ENCODE peak calls at places on chromosome 10, in ten cellular contexts. One of them, this sample, is unnamed. For H3K4me1, the result is how much of the 10 kb centered on the place peaks cover.

GRCh38 chr10:102945989-102946388 is 27.9 kb downstream of the CNNM2 start:
- DNase-seq in heart right ventricle: no peak
- DNase-seq in ovary: no peak
- DNase-seq in adrenal gland: no peak
- DNase-seq in neural progenitor cell: no peak
- DNase-seq in left ventricle myocardium inferior: no peak
- DNase-seq in kidney: no peak
- DNase-seq in H9: no peak
- DNase-seq in right cardiac atrium: no peak
- DNase-seq in BE2C: no peak
- DNase-seq in this sample: no peak

GRCh38 chr10:88116491-88116890 is 253.1 kb downstream of the PTEN start:
- DNase-seq in kidney: no peak
- DNase-seq in H9: no peak
- DNase-seq in adrenal gland: no peak
- DNase-seq in left ventricle myocardium inferior: no peak
- DNase-seq in BE2C: no peak
- DNase-seq in neural progenitor cell: no peak
- DNase-seq in ovary: no peak
- DNase-seq in right cardiac atrium: no peak
- DNase-seq in heart right ventricle: no peak
- DNase-seq in this sample: no peak

GRCh38 chr10:23818484-23818883 is 379.6 kb downstream of the OTUD1 start:
- DNase-seq in right cardiac atrium: no peak
- DNase-seq in neural progenitor cell: peak
- DNase-seq in BE2C: no peak
- DNase-seq in H9: no peak
- DNase-seq in heart right ventricle: no peak
- DNase-seq in kidney: no peak
- DNase-seq in ovary: no peak
- DNase-seq in left ventricle myocardium inferior: no peak
- DNase-seq in adrenal gland: no peak
- DNase-seq in this sample: no peak

GRCh38 chr10:95290801-95291633 is at the start of gene PDLIM1:
- DNase-seq in BE2C: peak
- DNase-seq in H9: peak
- DNase-seq in ovary: peak
- DNase-seq in left ventricle myocardium inferior: peak
- DNase-seq in neural progenitor cell: peak
- DNase-seq in adrenal gland: peak
- DNase-seq in kidney: peak
- DNase-seq in right cardiac atrium: peak
- DNase-seq in heart right ventricle: peak
- DNase-seq in this sample: peak

GRCh38 chr10:89553064-89553734 is 17.8 kb upstream of the SLC16A12 start:
- DNase-seq in right cardiac atrium: no peak
- DNase-seq in H9: no peak
- DNase-seq in heart right ventricle: no peak
- DNase-seq in BE2C: no peak
- DNase-seq in adrenal gland: no peak
- DNase-seq in neural progenitor cell: no peak
- DNase-seq in ovary: no peak
- DNase-seq in left ventricle myocardium inferior: no peak
- DNase-seq in kidney: no peak
- DNase-seq in this sample: no peak

GRCh38 chr10:21172774-21173432 is 275.8 kb upstream of the NEBL start:
- DNase-seq in H9: peak
- DNase-seq in right cardiac atrium: peak
- DNase-seq in BE2C: no peak
- DNase-seq in ovary: peak
- DNase-seq in kidney: peak
- DNase-seq in left ventricle myocardium inferior: no peak
- DNase-seq in heart right ventricle: no peak
- DNase-seq in neural progenitor cell: peak
- DNase-seq in adrenal gland: peak
- DNase-seq in this sample: peak

GRCh38 chr10:2895616-2896196 is 171.6 kb upstream of the PFKP start:
- DNase-seq in adrenal gland: no peak
- DNase-seq in BE2C: no peak
- DNase-seq in ovary: no peak
- DNase-seq in left ventricle myocardium inferior: no peak
- DNase-seq in right cardiac atrium: no peak
- DNase-seq in neural progenitor cell: peak
- DNase-seq in H9: no peak
- DNase-seq in heart right ventricle: no peak
- DNase-seq in kidney: no peak
- DNase-seq in this sample: no peak

GRCh38 chr10:78594938-78595645 is 473.7 kb upstream of the ZMIZ1 start:
- DNase-seq in neural progenitor cell: no peak
- DNase-seq in heart right ventricle: no peak
- DNase-seq in kidney: no peak
- DNase-seq in right cardiac atrium: no peak
- DNase-seq in left ventricle myocardium inferior: no peak
- DNase-seq in ovary: no peak
- DNase-seq in adrenal gland: peak
- DNase-seq in BE2C: no peak
- DNase-seq in H9: peak
- DNase-seq in this sample: no peak

GRCh38 chr10:49062229-49062628 is 53.1 kb downstream of the VSTM4 start:
- DNase-seq in BE2C: no peak
- DNase-seq in left ventricle myocardium inferior: no peak
- DNase-seq in ovary: no peak
- DNase-seq in adrenal gland: no peak
- DNase-seq in right cardiac atrium: no peak
- DNase-seq in H9: no peak
- DNase-seq in kidney: no peak
- DNase-seq in heart right ventricle: no peak
- DNase-seq in neural progenitor cell: no peak
- DNase-seq in this sample: no peak

GRCh38 chr10:74040200-74041126 is 42.5 kb downstream of the VCL start:
- DNase-seq in right cardiac atrium: no peak
- DNase-seq in kidney: no peak
- DNase-seq in ovary: no peak
- DNase-seq in adrenal gland: no peak
- DNase-seq in neural progenitor cell: no peak
- DNase-seq in heart right ventricle: no peak
- DNase-seq in BE2C: no peak
- DNase-seq in H9: no peak
- DNase-seq in left ventricle myocardium inferior: no peak
- DNase-seq in this sample: no peak

GRCh38 chr10:96831200-96831866 is 765 bp upstream of the LCOR start:
- DNase-seq in right cardiac atrium: no peak
- DNase-seq in H9: no peak
- DNase-seq in ovary: no peak
- DNase-seq in neural progenitor cell: no peak
- DNase-seq in adrenal gland: no peak
- DNase-seq in BE2C: no peak
- DNase-seq in kidney: no peak
- DNase-seq in heart right ventricle: no peak
- DNase-seq in left ventricle myocardium inferior: no peak
- DNase-seq in this sample: no peak
- H3K4me1 ChIP-seq in right cardiac atrium: under half
- H3K4me1 ChIP-seq in H9: under half
- H3K4me1 ChIP-seq in ovary: under half
- H3K4me1 ChIP-seq in neural progenitor cell: under half
- H3K4me1 ChIP-seq in adrenal gland: under half
- H3K4me1 ChIP-seq in BE2C: under half
- H3K4me1 ChIP-seq in kidney: under half
- H3K4me1 ChIP-seq in heart right ventricle: under half
- H3K4me1 ChIP-seq in left ventricle myocardium inferior: half or more
- H3K4me1 ChIP-seq in this sample: under half

GRCh38 chr10:35466661-35467060 is 130.4 kb downstream of the CCNY start:
- DNase-seq in heart right ventricle: no peak
- DNase-seq in neural progenitor cell: no peak
- DNase-seq in right cardiac atrium: no peak
- DNase-seq in ovary: no peak
- DNase-seq in H9: no peak
- DNase-seq in BE2C: no peak
- DNase-seq in adrenal gland: no peak
- DNase-seq in kidney: no peak
- DNase-seq in left ventricle myocardium inferior: no peak
- DNase-seq in this sample: no peak
- H3K4me1 ChIP-seq in heart right ventricle: half or more
- H3K4me1 ChIP-seq in neural progenitor cell: half or more
- H3K4me1 ChIP-seq in right cardiac atrium: under half
- H3K4me1 ChIP-seq in ovary: under half
- H3K4me1 ChIP-seq in H9: under half
- H3K4me1 ChIP-seq in BE2C: under half
- H3K4me1 ChIP-seq in adrenal gland: under half
- H3K4me1 ChIP-seq in kidney: under half
- H3K4me1 ChIP-seq in left ventricle myocardium inferior: half or more
- H3K4me1 ChIP-seq in this sample: half or more

GRCh38 chr10:129522041-129522585 is 55.1 kb downstream of the MGMT start:
- DNase-seq in neural progenitor cell: no peak
- DNase-seq in H9: peak
- DNase-seq in left ventricle myocardium inferior: no peak
- DNase-seq in right cardiac atrium: no peak
- DNase-seq in heart right ventricle: no peak
- DNase-seq in BE2C: no peak
- DNase-seq in kidney: no peak
- DNase-seq in ovary: no peak
- DNase-seq in adrenal gland: no peak
- DNase-seq in this sample: no peak

GRCh38 chr10:129523031-129523722 is 56.1 kb downstream of the MGMT start:
- DNase-seq in kidney: no peak
- DNase-seq in left ventricle myocardium inferior: no peak
- DNase-seq in ovary: no peak
- DNase-seq in BE2C: no peak
- DNase-seq in H9: peak
- DNase-seq in right cardiac atrium: no peak
- DNase-seq in heart right ventricle: no peak
- DNase-seq in neural progenitor cell: no peak
- DNase-seq in adrenal gland: peak
- DNase-seq in this sample: no peak

GRCh38 chr10:129521161-129522025 is 54.4 kb downstream of the MGMT start:
- DNase-seq in adrenal gland: peak
- DNase-seq in neural progenitor cell: no peak
- DNase-seq in right cardiac atrium: no peak
- DNase-seq in ovary: no peak
- DNase-seq in BE2C: no peak
- DNase-seq in H9: peak
- DNase-seq in left ventricle myocardium inferior: no peak
- DNase-seq in heart right ventricle: no peak
- DNase-seq in kidney: peak
- DNase-seq in this sample: no peak

GRCh38 chr10:129517680-129518057 is 50.6 kb downstream of the MGMT start:
- DNase-seq in heart right ventricle: no peak
- DNase-seq in BE2C: no peak
- DNase-seq in kidney: no peak
- DNase-seq in right cardiac atrium: no peak
- DNase-seq in left ventricle myocardium inferior: no peak
- DNase-seq in ovary: no peak
- DNase-seq in adrenal gland: no peak
- DNase-seq in H9: no peak
- DNase-seq in neural progenitor cell: no peak
- DNase-seq in this sample: no peak

DNA sequence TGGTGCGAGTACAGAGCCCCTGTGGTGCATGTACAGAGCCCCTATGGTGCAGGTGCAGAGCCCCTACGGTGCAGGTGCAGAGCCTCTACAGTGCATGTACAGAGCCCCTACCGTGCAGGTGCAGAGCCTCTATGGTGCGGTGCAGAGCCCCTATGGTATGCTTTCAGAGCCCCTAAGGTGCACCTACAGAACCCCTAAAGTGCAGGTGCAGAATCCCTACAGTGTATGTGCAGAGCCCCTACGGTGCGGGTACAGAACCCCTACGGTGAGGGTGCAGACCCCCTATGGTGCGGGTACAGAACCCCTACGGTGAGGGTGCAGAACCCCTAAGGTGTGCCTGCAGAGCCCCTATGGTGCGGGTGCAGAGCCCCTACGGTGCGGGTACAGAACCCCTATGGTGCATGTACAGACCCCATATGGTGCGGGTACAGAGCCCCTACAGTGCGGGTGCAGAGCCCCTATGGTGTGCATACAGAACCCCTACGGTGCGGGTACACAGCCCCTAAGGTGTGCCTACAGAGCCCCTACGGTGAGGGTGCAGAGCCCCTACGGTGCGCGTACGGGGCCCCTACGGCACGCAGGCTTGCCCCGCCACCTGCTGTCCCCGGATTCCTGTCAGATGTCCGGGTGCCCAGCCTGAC is 53.5 kb downstream of the MGMT start:
- DNase-seq in BE2C: no peak
- DNase-seq in ovary: no peak
- DNase-seq in heart right ventricle: no peak
- DNase-seq in kidney: no peak
- DNase-seq in left ventricle myocardium inferior: no peak
- DNase-seq in right cardiac atrium: no peak
- DNase-seq in neural progenitor cell: no peak
- DNase-seq in adrenal gland: no peak
- DNase-seq in H9: peak
- DNase-seq in this sample: no peak
- H3K4me1 ChIP-seq in BE2C: under half
- H3K4me1 ChIP-seq in ovary: under half
- H3K4me1 ChIP-seq in heart right ventricle: under half
- H3K4me1 ChIP-seq in kidney: under half
- H3K4me1 ChIP-seq in left ventricle myocardium inferior: under half
- H3K4me1 ChIP-seq in right cardiac atrium: under half
- H3K4me1 ChIP-seq in neural progenitor cell: under half
- H3K4me1 ChIP-seq in adrenal gland: under half
- H3K4me1 ChIP-seq in H9: under half
- H3K4me1 ChIP-seq in this sample: under half

DNA sequence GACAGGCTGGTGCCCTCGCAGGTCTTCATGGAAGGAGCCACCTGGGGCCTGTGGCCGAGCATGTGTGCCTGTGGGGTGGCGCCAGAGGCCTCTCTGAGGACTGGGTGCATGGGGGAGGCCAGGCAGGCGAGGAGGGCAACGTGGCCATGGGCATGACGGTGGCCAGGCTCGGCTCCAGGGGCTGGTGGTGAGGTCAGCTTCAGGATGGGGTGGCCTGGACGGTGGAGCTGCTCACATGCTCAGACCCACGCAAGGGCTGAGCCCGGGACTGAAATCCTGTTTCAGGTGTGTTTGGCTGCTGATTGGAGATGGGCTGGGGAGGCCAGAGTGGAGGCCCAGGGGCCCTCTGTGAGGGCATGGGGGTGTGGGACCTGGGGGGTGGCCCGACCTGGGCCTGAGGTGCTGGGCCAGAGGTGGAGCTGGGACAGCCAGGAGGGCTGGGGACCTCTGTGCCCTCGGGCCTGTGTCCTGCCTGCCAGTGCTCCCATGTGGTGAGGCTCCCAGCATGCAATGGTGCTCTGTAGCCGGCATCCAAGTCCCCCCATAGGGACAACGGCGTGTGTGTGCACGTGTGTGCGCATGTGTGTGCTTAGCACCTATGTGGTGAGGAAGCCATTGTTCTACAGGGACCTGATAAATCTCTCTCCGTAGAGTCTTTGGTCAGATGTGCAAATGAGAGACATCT is 71.1 kb downstream of the INPP5A start:
- DNase-seq in right cardiac atrium: peak
- DNase-seq in left ventricle myocardium inferior: no peak
- DNase-seq in BE2C: no peak
- DNase-seq in ovary: peak
- DNase-seq in adrenal gland: no peak
- DNase-seq in kidney: peak
- DNase-seq in neural progenitor cell: no peak
- DNase-seq in heart right ventricle: no peak
- DNase-seq in H9: no peak
- DNase-seq in this sample: no peak
- H3K4me1 ChIP-seq in right cardiac atrium: under half
- H3K4me1 ChIP-seq in left ventricle myocardium inferior: half or more
- H3K4me1 ChIP-seq in BE2C: under half
- H3K4me1 ChIP-seq in ovary: under half
- H3K4me1 ChIP-seq in adrenal gland: under half
- H3K4me1 ChIP-seq in kidney: under half
- H3K4me1 ChIP-seq in neural progenitor cell: under half
- H3K4me1 ChIP-seq in heart right ventricle: under half
- H3K4me1 ChIP-seq in H9: under half
- H3K4me1 ChIP-seq in this sample: under half

GRCh38 chr10:17228081-17229015 is at the start of gene VIM:
- DNase-seq in right cardiac atrium: peak
- DNase-seq in ovary: peak
- DNase-seq in heart right ventricle: peak
- DNase-seq in H9: peak
- DNase-seq in adrenal gland: peak
- DNase-seq in BE2C: peak
- DNase-seq in neural progenitor cell: peak
- DNase-seq in kidney: peak
- DNase-seq in left ventricle myocardium inferior: peak
- DNase-seq in this sample: peak
- H3K4me1 ChIP-seq in right cardiac atrium: under half
- H3K4me1 ChIP-seq in ovary: under half
- H3K4me1 ChIP-seq in heart right ventricle: under half
- H3K4me1 ChIP-seq in H9: under half
- H3K4me1 ChIP-seq in adrenal gland: under half
- H3K4me1 ChIP-seq in BE2C: under half
- H3K4me1 ChIP-seq in neural progenitor cell: under half
- H3K4me1 ChIP-seq in kidney: under half
- H3K4me1 ChIP-seq in left ventricle myocardium inferior: half or more
- H3K4me1 ChIP-seq in this sample: under half

This sample was measured in cardiac muscle cell.